ENCODE peak calls at places on chromosome 5, in nine cellular contexts. Q is uterus, I is upper lobe of right lung, M is neural progenitor cell, L is IMR-90, H is stomach, A is breast epithelium, K is heart right ventricle, D is mucosa of descending colon. V is an unnamed sample.

GRCh38 chr5:62029303-62029702 is 276.7 kb upstream of the KIF2A start:
- DNase-seq in Q (no peak), I (no peak), M (no peak), L (no peak), H (no peak), A (no peak), K (no peak), D (no peak), V (no peak)

GRCh38 chr5:176901260-176902101 is 2.3 kb upstream of the HK3 start:
- DNase-seq in Q (no peak), I (no peak), M (no peak), L (peak; percentile 15), H (no peak), A (no peak), K (no peak), D (no peak), V (no peak)

GRCh38 chr5:26737763-26738162 is 300.6 kb downstream of the CDH9 start:
- DNase-seq in Q (no peak), I (no peak), M (no peak), L (no peak), H (no peak), A (no peak), K (no peak), D (no peak), V (no peak)

GRCh38 chr5:172180936-172181335 is 7.1 kb downstream of the STK10 start:
- DNase-seq in Q (no peak), I (no peak), M (no peak), L (no peak), H (no peak), A (no peak), K (no peak), D (no peak), V (no peak)

GRCh38 chr5:143126121-143127019 is 277.1 kb downstream of the NR3C1 start:
- DNase-seq in Q (no peak), I (no peak), M (no peak), L (peak; percentile 30), H (no peak), A (no peak), K (no peak), D (no peak), V (no peak)

GRCh38 chr5:68557162-68557936 is 341.8 kb downstream of the PIK3R1 start:
- DNase-seq in Q (no peak), I (no peak), M (no peak), L (peak; percentile 28), H (no peak), A (no peak), K (no peak), D (no peak), V (no peak)

GRCh38 chr5:176446884-176447537 is 1.2 kb upstream of the FAF2 start:
- DNase-seq in Q (no peak), I (no peak), M (peak; percentile 41), L (no peak), H (no peak), A (no peak), K (no peak), D (peak; percentile 43), V (no peak)

GRCh38 chr5:134083517-134083916 is 31.0 kb upstream of the TCF7 start:
- DNase-seq in Q (no peak), I (no peak), M (no peak), L (peak; percentile 12), H (no peak), A (no peak), K (no peak), D (no peak), V (no peak)

GRCh38 chr5:766666-767431 is 17.7 kb downstream of the ZDHHC11B start:
- DNase-seq in Q (no peak), I (peak; percentile 54), M (no peak), L (no peak), H (no peak), A (no peak), K (no peak), D (no peak), V (no peak)

GRCh38 chr5:111603446-111603827 is 91.1 kb upstream of the STARD4 start:
- DNase-seq in Q (no peak), I (no peak), M (no peak), L (peak; percentile 43), H (no peak), A (no peak), K (no peak), D (no peak), V (no peak)

GRCh38 chr5:463952-464351 is 21.0 kb downstream of the EXOC3 start:
- DNase-seq in Q (no peak), I (peak; percentile 79), M (no peak), L (no peak), H (no peak), A (peak; percentile 22), K (no peak), D (no peak), V (peak; percentile 62)

GRCh38 chr5:124438390-124439380 is 307.8 kb downstream of the ZNF608 start:
- DNase-seq in Q (no peak), I (no peak), M (peak; percentile 37), L (no peak), H (no peak), A (no peak), K (no peak), D (no peak), V (no peak)

GRCh38 chr5:104265531-104266130 is 703.0 kb upstream of the NUDT12 start:
- DNase-seq in Q (no peak), I (no peak), M (peak; percentile 29), L (no peak), H (no peak), A (no peak), K (no peak), D (no peak), V (no peak)

GRCh38 chr5:69368458-69369368 is 607 bp downstream of the AK6 start:
- DNase-seq in Q (peak; percentile 17), I (no peak), M (peak; percentile 39), L (peak; percentile 54), H (no peak), A (no peak), K (no peak), D (no peak), V (no peak)

GRCh38 chr5:73215525-73215890 is 42.5 kb downstream of the TMEM174 start:
- DNase-seq in Q (no peak), I (no peak), M (no peak), L (no peak), H (no peak), A (no peak), K (no peak), D (no peak), V (no peak)

GRCh38 chr5:141431286-141431685 is 979 bp downstream of the PCDHGA12 start:
- DNase-seq in Q (no peak), I (no peak), M (no peak), L (no peak), H (no peak), A (no peak), K (no peak), D (no peak), V (no peak)

GRCh38 chr5:175658299-175659145 is 651 bp downstream of the HRH2 start:
- DNase-seq in Q (no peak), I (no peak), M (peak; percentile 58), L (no peak), H (peak; percentile 35), A (no peak), K (no peak), D (no peak), V (peak; percentile 67)

GRCh38 chr5:59065551-59065950 is 482.7 kb downstream of the RAB3C start:
- DNase-seq in Q (no peak), I (no peak), M (no peak), L (peak; percentile 71), H (no peak), A (no peak), K (no peak), D (no peak), V (no peak)

GRCh38 chr5:164345173-164345572 is 839.8 kb downstream of the MAT2B start:
- DNase-seq in Q (no peak), I (no peak), M (peak; percentile 18), L (peak; percentile 50), H (no peak), A (no peak), K (peak; percentile 59), D (no peak), V (no peak)

GRCh38 chr5:109830955-109831502 is 141.3 kb downstream of the MAN2A1 start:
- DNase-seq in Q (no peak), I (no peak), M (no peak), L (peak; percentile 76), H (no peak), A (no peak), K (no peak), D (no peak), V (no peak)
- H3K4me3 ChIP-seq in Q (no peak overlapping the region), I (no peak overlapping the region), M (no peak overlapping the region), L (no peak overlapping the region), H (no peak overlapping the region), A (no peak overlapping the region), K (no peak overlapping the region), D (no peak overlapping the region), V (no peak overlapping the region)

DNA sequence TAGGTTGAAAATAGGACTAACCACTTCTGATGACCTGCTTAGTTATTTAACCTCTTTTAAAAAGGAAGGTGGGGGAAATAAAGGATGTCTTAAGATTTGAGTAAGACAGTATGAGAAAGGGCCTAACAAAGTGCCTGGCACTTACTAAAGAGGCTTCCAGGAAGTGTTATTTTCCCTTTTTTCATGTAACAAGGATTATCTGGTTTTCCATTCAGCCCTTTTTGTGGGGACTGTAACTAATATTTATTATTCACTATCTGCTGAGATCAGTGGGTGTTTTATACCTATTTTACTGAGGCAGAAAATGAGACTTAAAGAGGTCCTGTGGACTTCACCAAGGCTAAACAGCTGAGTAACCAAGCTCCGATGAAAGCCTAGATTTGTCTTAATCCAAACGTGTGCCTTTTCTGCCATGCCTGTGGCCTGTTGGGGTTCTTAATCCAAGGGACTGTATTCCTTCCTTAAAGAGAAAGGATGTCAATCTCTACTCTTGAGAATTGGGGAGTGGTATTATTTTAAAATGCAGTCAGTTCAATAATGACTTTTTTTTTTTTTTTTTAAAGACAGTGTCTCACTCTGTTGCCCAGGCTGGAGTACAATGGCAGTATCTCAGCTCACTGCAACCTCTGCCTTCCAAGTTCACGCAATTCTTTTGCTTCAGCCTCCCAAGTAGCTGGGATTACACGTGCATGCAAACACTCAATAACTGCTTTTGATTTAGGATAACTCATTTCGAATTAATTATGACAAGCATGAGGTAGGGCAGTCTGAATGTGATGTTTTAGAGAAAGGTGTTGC is 6.5 kb downstream of the JMY start:
- DNase-seq in Q (no peak), I (no peak), M (no peak), L (no peak), H (no peak), A (no peak), K (no peak), D (no peak), V (no peak)
- H3K4me1 ChIP-seq in Q (no peaks in the 10 kb centered on the region), I (peaks cover 18% of the 10 kb centered on the region), M (peaks cover 14% of the 10 kb centered on the region), L (peaks cover 3% of the 10 kb centered on the region), H (peaks cover 25% of the 10 kb centered on the region), A (peaks cover 4% of the 10 kb centered on the region), K (peaks cover 59% of the 10 kb centered on the region), D (peaks cover 5% of the 10 kb centered on the region), V (peaks cover 41% of the 10 kb centered on the region)

DNA sequence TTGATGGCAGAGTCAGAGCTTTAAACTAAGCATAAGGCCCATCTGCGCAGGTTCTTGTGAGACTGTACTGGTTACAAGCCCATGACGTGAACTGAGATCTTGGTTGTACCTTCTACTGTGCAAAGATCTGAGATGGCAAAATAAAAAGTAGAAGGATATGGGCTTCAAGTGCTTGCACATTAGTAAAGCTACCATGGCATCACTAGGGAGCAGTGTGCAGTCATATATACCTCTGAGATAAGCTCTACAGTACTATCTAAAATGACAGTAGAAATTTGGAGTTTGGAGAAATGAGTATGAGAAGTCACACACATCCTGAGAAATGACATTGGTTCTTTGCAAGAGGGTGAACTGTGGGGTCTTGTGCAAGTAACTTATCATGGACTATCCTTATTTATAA is 408.2 kb upstream of the PRR16 start:
- DNase-seq in Q (no peak), I (no peak), M (no peak), L (peak; percentile 76), H (no peak), A (no peak), K (no peak), D (no peak), V (no peak)
- TF ChIP-seq CTCF in Q (peak; percentile 11), I (peak; percentile 22), M (no peak), L (peak; percentile 71), H (no peak), A (no peak), K (no peak), D (no peak), V (peak; percentile 24)

GRCh38 chr5:122093415-122093814 is 15.4 kb upstream of the LOX start:
- DNase-seq in Q (no peak), I (no peak), M (no peak), L (peak; percentile 95), H (no peak), A (no peak), K (no peak), D (no peak), V (no peak)
- H3K4me3 ChIP-seq in Q (no peak overlapping the region), I (no peak overlapping the region), M (no peak overlapping the region), L (peak overlapping the region; percentile 8), H (no peak overlapping the region), A (no peak overlapping the region), K (no peak overlapping the region), D (no peak overlapping the region), V (no peak overlapping the region)

V was measured in lower lobe of right lung.